ENCODE peak calls at places on chromosomes 4 and X, in six cellular contexts. One of them, this sample, is unnamed.

GRCh38 chrX:6244666-6245065 is 16.0 kb upstream of the NLGN4X start:
- DNase-seq in fibroblast of lung: no peak
- DNase-seq in CD4-positive, alpha-beta memory T cell: no peak
- DNase-seq in left ventricle myocardium inferior: no peak
- DNase-seq in aorta: no peak
- DNase-seq in right lobe of liver: no peak
- DNase-seq in this sample: no peak

GRCh38 chr4:79689735-79690134 is 281.7 kb upstream of the GK2 start:
- DNase-seq in aorta: no peak
- DNase-seq in right lobe of liver: no peak
- DNase-seq in CD4-positive, alpha-beta memory T cell: no peak
- DNase-seq in fibroblast of lung: no peak
- DNase-seq in left ventricle myocardium inferior: no peak
- DNase-seq in this sample: no peak

GRCh38 chrX:153387987-153388721 is 13.0 kb downstream of the PNMA6E start:
- DNase-seq in right lobe of liver: no peak
- DNase-seq in left ventricle myocardium inferior: no peak
- DNase-seq in aorta: no peak
- DNase-seq in fibroblast of lung: no peak
- DNase-seq in CD4-positive, alpha-beta memory T cell: no peak
- DNase-seq in this sample: no peak

GRCh38 chr4:99790796-99791617 is 25.6 kb upstream of the DAPP1 start:
- DNase-seq in fibroblast of lung: peak; percentile 70
- DNase-seq in right lobe of liver: no peak
- DNase-seq in CD4-positive, alpha-beta memory T cell: no peak
- DNase-seq in aorta: no peak
- DNase-seq in left ventricle myocardium inferior: no peak
- DNase-seq in this sample: peak; percentile 44

GRCh38 chr4:31234494-31234893 is 514.3 kb downstream of the PCDH7 start:
- DNase-seq in fibroblast of lung: no peak
- DNase-seq in left ventricle myocardium inferior: no peak
- DNase-seq in CD4-positive, alpha-beta memory T cell: no peak
- DNase-seq in right lobe of liver: no peak
- DNase-seq in aorta: no peak
- DNase-seq in this sample: no peak

GRCh38 chr4:101259876-101260275 is 87.5 kb downstream of the PPP3CA start:
- DNase-seq in fibroblast of lung: peak; percentile 53
- DNase-seq in aorta: no peak
- DNase-seq in left ventricle myocardium inferior: no peak
- DNase-seq in right lobe of liver: no peak
- DNase-seq in CD4-positive, alpha-beta memory T cell: no peak
- DNase-seq in this sample: no peak

GRCh38 chrX:102739642-102740041 is 19.1 kb downstream of the GPRASP3 start:
- DNase-seq in aorta: no peak
- DNase-seq in left ventricle myocardium inferior: no peak
- DNase-seq in right lobe of liver: no peak
- DNase-seq in CD4-positive, alpha-beta memory T cell: no peak
- DNase-seq in fibroblast of lung: peak; percentile 15
- DNase-seq in this sample: no peak

GRCh38 chr4:88802585-88803285 is 105.1 kb upstream of the NAP1L5 start:
- DNase-seq in right lobe of liver: no peak
- DNase-seq in fibroblast of lung: peak; percentile 40
- DNase-seq in CD4-positive, alpha-beta memory T cell: no peak
- DNase-seq in left ventricle myocardium inferior: no peak
- DNase-seq in aorta: no peak
- DNase-seq in this sample: no peak

GRCh38 chr4:108144451-108144850 is 24.3 kb downstream of the LEF1 start:
- DNase-seq in left ventricle myocardium inferior: no peak
- DNase-seq in fibroblast of lung: no peak
- DNase-seq in aorta: no peak
- DNase-seq in CD4-positive, alpha-beta memory T cell: peak; percentile 52
- DNase-seq in right lobe of liver: no peak
- DNase-seq in this sample: no peak

GRCh38 chr4:13881880-13882279 is 254.4 kb upstream of the BOD1L1 start:
- DNase-seq in right lobe of liver: no peak
- DNase-seq in aorta: no peak
- DNase-seq in left ventricle myocardium inferior: no peak
- DNase-seq in CD4-positive, alpha-beta memory T cell: no peak
- DNase-seq in fibroblast of lung: no peak
- DNase-seq in this sample: no peak

GRCh38 chr4:161252520-161253141 is 911.2 kb downstream of the FSTL5 start:
- DNase-seq in right lobe of liver: no peak
- DNase-seq in fibroblast of lung: peak; percentile 4
- DNase-seq in aorta: no peak
- DNase-seq in left ventricle myocardium inferior: no peak
- DNase-seq in CD4-positive, alpha-beta memory T cell: no peak
- DNase-seq in this sample: no peak

GRCh38 chr4:164648151-164648848 is 105.6 kb upstream of the SMIM31 start:
- DNase-seq in left ventricle myocardium inferior: no peak
- DNase-seq in CD4-positive, alpha-beta memory T cell: no peak
- DNase-seq in fibroblast of lung: peak; percentile 95
- DNase-seq in aorta: no peak
- DNase-seq in right lobe of liver: no peak
- DNase-seq in this sample: peak; percentile 87

GRCh38 chrX:63453571-63453970 is 102.4 kb upstream of the SPIN4 start:
- DNase-seq in CD4-positive, alpha-beta memory T cell: no peak
- DNase-seq in left ventricle myocardium inferior: no peak
- DNase-seq in fibroblast of lung: no peak
- DNase-seq in aorta: no peak
- DNase-seq in right lobe of liver: no peak
- DNase-seq in this sample: no peak

GRCh38 chr4:28373601-28374000 is 1513.0 kb downstream of the STIM2 start:
- DNase-seq in left ventricle myocardium inferior: no peak
- DNase-seq in aorta: no peak
- DNase-seq in fibroblast of lung: peak; percentile 42
- DNase-seq in CD4-positive, alpha-beta memory T cell: no peak
- DNase-seq in right lobe of liver: no peak
- DNase-seq in this sample: peak; percentile 2

GRCh38 chrX:19798423-19798822 is 89.0 kb downstream of the SH3KBP1 start:
- DNase-seq in right lobe of liver: no peak
- DNase-seq in CD4-positive, alpha-beta memory T cell: peak; percentile 65
- DNase-seq in aorta: no peak
- DNase-seq in left ventricle myocardium inferior: no peak
- DNase-seq in fibroblast of lung: no peak
- DNase-seq in this sample: no peak

GRCh38 chr4:23837366-23837765 is 52.5 kb downstream of the PPARGC1A start:
- DNase-seq in CD4-positive, alpha-beta memory T cell: no peak
- DNase-seq in left ventricle myocardium inferior: no peak
- DNase-seq in aorta: no peak
- DNase-seq in right lobe of liver: no peak
- DNase-seq in fibroblast of lung: no peak
- DNase-seq in this sample: no peak

GRCh38 chrX:134969726-134970125 is 21.1 kb upstream of the SMIM10 start:
- DNase-seq in left ventricle myocardium inferior: no peak
- DNase-seq in aorta: no peak
- DNase-seq in right lobe of liver: no peak
- DNase-seq in fibroblast of lung: no peak
- DNase-seq in CD4-positive, alpha-beta memory T cell: no peak
- DNase-seq in this sample: no peak

GRCh38 chr4:53855886-53856260 is 208.5 kb downstream of the CHIC2 start:
- DNase-seq in fibroblast of lung: peak; percentile 99
- DNase-seq in CD4-positive, alpha-beta memory T cell: no peak
- DNase-seq in right lobe of liver: no peak
- DNase-seq in aorta: no peak
- DNase-seq in left ventricle myocardium inferior: no peak
- DNase-seq in this sample: peak; percentile 37
- H3K27ac ChIP-seq in fibroblast of lung: peak overlapping the region; percentile 52
- H3K27ac ChIP-seq in CD4-positive, alpha-beta memory T cell: no peak overlapping the region
- H3K27ac ChIP-seq in right lobe of liver: no peak overlapping the region
- H3K27ac ChIP-seq in aorta: no peak overlapping the region
- H3K27ac ChIP-seq in left ventricle myocardium inferior: peak overlapping the region; percentile 72
- H3K27ac ChIP-seq in this sample: peak overlapping the region; percentile 42

DNA sequence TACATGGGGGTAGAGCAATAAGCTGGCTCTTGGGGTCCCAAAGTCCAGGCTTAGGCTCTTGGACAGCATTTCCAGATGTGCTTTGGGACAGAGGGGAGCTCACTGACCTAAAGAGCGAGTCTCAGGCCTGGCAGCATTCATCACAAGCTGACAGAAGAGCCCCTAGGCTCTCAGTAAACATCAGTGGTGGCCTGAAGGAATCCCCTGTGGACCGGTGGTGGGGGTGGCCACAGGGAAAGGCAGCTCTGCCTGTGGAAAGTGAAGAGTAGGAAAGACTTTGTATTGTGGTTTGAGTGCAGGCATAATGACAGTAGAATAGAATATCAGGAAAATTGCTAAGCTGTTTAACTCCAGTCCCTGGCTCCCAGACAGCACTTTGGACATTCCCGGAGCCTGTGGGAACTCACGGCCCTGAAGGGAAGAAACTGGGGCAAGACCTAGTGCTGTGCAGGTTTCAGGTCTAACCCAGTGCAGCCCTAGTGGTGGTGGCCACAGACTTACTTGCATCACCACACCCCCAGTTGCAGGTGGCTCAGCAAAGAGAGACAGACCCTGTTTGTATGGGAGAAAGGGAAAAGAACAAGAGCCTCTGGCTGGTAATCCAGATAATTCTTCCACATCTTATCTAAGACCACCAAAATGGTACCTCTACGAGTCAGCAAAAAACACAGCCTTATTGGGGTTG is 141.9 kb downstream of the MAB21L2 start:
- DNase-seq in CD4-positive, alpha-beta memory T cell: no peak
- DNase-seq in left ventricle myocardium inferior: no peak
- DNase-seq in aorta: no peak
- DNase-seq in fibroblast of lung: no peak
- DNase-seq in right lobe of liver: no peak
- DNase-seq in this sample: no peak
- H3K27ac ChIP-seq in CD4-positive, alpha-beta memory T cell: no peak overlapping the region
- H3K27ac ChIP-seq in left ventricle myocardium inferior: peak overlapping the region; percentile 82
- H3K27ac ChIP-seq in aorta: no peak overlapping the region
- H3K27ac ChIP-seq in fibroblast of lung: no peak overlapping the region
- H3K27ac ChIP-seq in right lobe of liver: no peak overlapping the region
- H3K27ac ChIP-seq in this sample: peak overlapping the region; percentile 27

GRCh38 chr4:53465891-53466290 is 88.5 kb downstream of the FIP1L1 start:
- DNase-seq in CD4-positive, alpha-beta memory T cell: no peak
- DNase-seq in right lobe of liver: no peak
- DNase-seq in left ventricle myocardium inferior: no peak
- DNase-seq in fibroblast of lung: no peak
- DNase-seq in aorta: no peak
- DNase-seq in this sample: no peak

GRCh38 chr4:53463340-53463739 is 85.9 kb downstream of the FIP1L1 start:
- DNase-seq in CD4-positive, alpha-beta memory T cell: no peak
- DNase-seq in fibroblast of lung: no peak
- DNase-seq in right lobe of liver: no peak
- DNase-seq in left ventricle myocardium inferior: no peak
- DNase-seq in aorta: no peak
- DNase-seq in this sample: no peak

GRCh38 chr4:53465291-53465690 is 87.8 kb downstream of the FIP1L1 start:
- DNase-seq in aorta: no peak
- DNase-seq in right lobe of liver: no peak
- DNase-seq in left ventricle myocardium inferior: no peak
- DNase-seq in CD4-positive, alpha-beta memory T cell: no peak
- DNase-seq in fibroblast of lung: no peak
- DNase-seq in this sample: no peak

GRCh38 chr4:53459548-53459947 is 82.1 kb downstream of the FIP1L1 start:
- DNase-seq in aorta: no peak
- DNase-seq in left ventricle myocardium inferior: no peak
- DNase-seq in fibroblast of lung: peak; percentile 75
- DNase-seq in CD4-positive, alpha-beta memory T cell: no peak
- DNase-seq in right lobe of liver: no peak
- DNase-seq in this sample: no peak

GRCh38 chr4:53461244-53461643 is 83.8 kb downstream of the FIP1L1 start:
- DNase-seq in aorta: no peak
- DNase-seq in right lobe of liver: no peak
- DNase-seq in left ventricle myocardium inferior: no peak
- DNase-seq in fibroblast of lung: peak; percentile 33
- DNase-seq in CD4-positive, alpha-beta memory T cell: no peak
- DNase-seq in this sample: no peak
- H3K27ac ChIP-seq in aorta: no peak overlapping the region
- H3K27ac ChIP-seq in right lobe of liver: no peak overlapping the region
- H3K27ac ChIP-seq in left ventricle myocardium inferior: no peak overlapping the region
- H3K27ac ChIP-seq in fibroblast of lung: no peak overlapping the region
- H3K27ac ChIP-seq in CD4-positive, alpha-beta memory T cell: no peak overlapping the region
- H3K27ac ChIP-seq in this sample: no peak overlapping the region

GRCh38 chr4:78561677-78562076 is 10.1 kb downstream of the ANXA3 start:
- DNase-seq in left ventricle myocardium inferior: no peak
- DNase-seq in CD4-positive, alpha-beta memory T cell: no peak
- DNase-seq in aorta: no peak
- DNase-seq in right lobe of liver: no peak
- DNase-seq in fibroblast of lung: peak; percentile 74
- DNase-seq in this sample: no peak
- H3K27ac ChIP-seq in left ventricle myocardium inferior: peak overlapping the region; percentile 63
- H3K27ac ChIP-seq in CD4-positive, alpha-beta memory T cell: no peak overlapping the region
- H3K27ac ChIP-seq in aorta: no peak overlapping the region
- H3K27ac ChIP-seq in right lobe of liver: no peak overlapping the region
- H3K27ac ChIP-seq in fibroblast of lung: no peak overlapping the region
- H3K27ac ChIP-seq in this sample: peak overlapping the region; percentile 100

GRCh38 chr4:123345132-123345923 is 51.3 kb upstream of the SPRY1 start:
- DNase-seq in CD4-positive, alpha-beta memory T cell: no peak
- DNase-seq in right lobe of liver: no peak
- DNase-seq in aorta: no peak
- DNase-seq in fibroblast of lung: no peak
- DNase-seq in left ventricle myocardium inferior: no peak
- DNase-seq in this sample: no peak

GRCh38 chr4:123339507-123340380 is 56.9 kb upstream of the SPRY1 start:
- DNase-seq in left ventricle myocardium inferior: no peak
- DNase-seq in CD4-positive, alpha-beta memory T cell: no peak
- DNase-seq in right lobe of liver: no peak
- DNase-seq in fibroblast of lung: no peak
- DNase-seq in aorta: no peak
- DNase-seq in this sample: no peak

GRCh38 chr4:123343400-123344060 is 53.1 kb upstream of the SPRY1 start:
- DNase-seq in fibroblast of lung: no peak
- DNase-seq in left ventricle myocardium inferior: no peak
- DNase-seq in aorta: no peak
- DNase-seq in CD4-positive, alpha-beta memory T cell: no peak
- DNase-seq in right lobe of liver: no peak
- DNase-seq in this sample: no peak

GRCh38 chr4:123340381-123340701 is 56.3 kb upstream of the SPRY1 start:
- DNase-seq in left ventricle myocardium inferior: no peak
- DNase-seq in CD4-positive, alpha-beta memory T cell: no peak
- DNase-seq in right lobe of liver: no peak
- DNase-seq in aorta: no peak
- DNase-seq in fibroblast of lung: peak; percentile 89
- DNase-seq in this sample: peak; percentile 77

DNA sequence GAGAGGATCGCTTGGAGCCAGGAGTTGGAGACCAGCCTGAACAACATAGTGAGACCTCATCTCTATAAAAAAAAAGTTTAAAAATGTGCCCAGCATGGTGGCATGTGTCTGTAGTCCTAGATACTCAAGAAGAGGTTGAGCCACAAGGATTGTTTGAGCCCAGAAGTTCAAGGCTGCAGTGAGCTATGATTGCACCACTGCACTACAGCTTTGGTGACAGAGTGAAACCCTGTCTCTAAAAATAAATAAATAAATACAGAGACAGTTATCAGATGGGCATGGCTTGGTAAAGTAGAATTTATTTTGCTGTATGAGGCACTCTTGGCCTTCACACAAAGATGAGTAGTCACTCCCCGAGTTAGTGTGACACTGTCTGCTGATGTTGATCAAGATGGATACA is 54.1 kb upstream of the SPRY1 start:
- DNase-seq in right lobe of liver: no peak
- DNase-seq in fibroblast of lung: no peak
- DNase-seq in aorta: no peak
- DNase-seq in CD4-positive, alpha-beta memory T cell: no peak
- DNase-seq in left ventricle myocardium inferior: no peak
- DNase-seq in this sample: no peak
- H3K27ac ChIP-seq in right lobe of liver: no peak overlapping the region
- H3K27ac ChIP-seq in fibroblast of lung: no peak overlapping the region
- H3K27ac ChIP-seq in aorta: no peak overlapping the region
- H3K27ac ChIP-seq in CD4-positive, alpha-beta memory T cell: no peak overlapping the region
- H3K27ac ChIP-seq in left ventricle myocardium inferior: peak overlapping the region; percentile 91
- H3K27ac ChIP-seq in this sample: no peak overlapping the region

GRCh38 chrX:119234931-119235555 is 1.0 kb upstream of the PGRMC1 start:
- DNase-seq in right lobe of liver: no peak
- DNase-seq in aorta: no peak
- DNase-seq in left ventricle myocardium inferior: no peak
- DNase-seq in CD4-positive, alpha-beta memory T cell: no peak
- DNase-seq in fibroblast of lung: no peak
- DNase-seq in this sample: no peak
- H3K27ac ChIP-seq in right lobe of liver: no peak overlapping the region
- H3K27ac ChIP-seq in aorta: peak overlapping the region; percentile 53
- H3K27ac ChIP-seq in left ventricle myocardium inferior: peak overlapping the region; percentile 85
- H3K27ac ChIP-seq in CD4-positive, alpha-beta memory T cell: no peak overlapping the region
- H3K27ac ChIP-seq in fibroblast of lung: no peak overlapping the region
- H3K27ac ChIP-seq in this sample: no peak overlapping the region